ENCODE peak calls at places on chromosomes 11 and 22, in four cellular contexts. V is cardiac muscle cell, D is psoas muscle, G is WTC11. P is an unnamed sample.

GRCh38 chr11:126029805-126030204 is 32.9 kb downstream of the CDON start:
- DNase-seq in G (no peak), D (no peak), V (no peak), P (no peak)

GRCh38 chr22:36323182-36323854 is 64.4 kb downstream of the MYH9 start:
- DNase-seq in D (no peak), V (peak), G (no peak), P (no peak)

GRCh38 chr11:75777461-75778110 is 9.0 kb downstream of the DGAT2 start:
- DNase-seq in V (no peak), G (no peak), D (no peak), P (no peak)

GRCh38 chr11:88167853-88168252 is 7.4 kb downstream of the RAB38 start:
- DNase-seq in G (no peak), V (no peak), D (no peak), P (no peak)

GRCh38 chr22:17120711-17121234 is 387 bp downstream of the TMEM121B start:
- DNase-seq in G (peak), D (peak), V (peak), P (no peak)

GRCh38 chr11:104999716-105000115 is 23.3 kb downstream of the CASP5 start:
- DNase-seq in G (no peak), V (no peak), D (no peak), P (no peak)

GRCh38 chr11:33709471-33709870 is 8.8 kb upstream of the C11orf91 start:
- DNase-seq in G (no peak), D (no peak), V (no peak), P (no peak)

GRCh38 chr22:49594078-49594477 is 233.6 kb downstream of the BRD1 start:
- DNase-seq in V (no peak), G (no peak), D (no peak), P (no peak)

GRCh38 chr11:123111465-123111864 is 49.5 kb upstream of the HSPA8 start:
- DNase-seq in G (no peak), V (peak), D (no peak), P (no peak)

GRCh38 chr11:123386746-123387510 is 43.1 kb upstream of the GRAMD1B start:
- DNase-seq in V (peak), D (no peak), G (no peak), P (no peak)

GRCh38 chr22:45818130-45819085 is 146.8 kb downstream of the ATXN10 start:
- DNase-seq in D (peak), V (peak), G (no peak), P (no peak)

GRCh38 chr11:104154296-104154695 is 9.7 kb downstream of the PDGFD start:
- DNase-seq in V (no peak), D (no peak), G (no peak), P (no peak)

GRCh38 chr22:45876136-45877035 is 100.6 kb downstream of the WNT7B start:
- DNase-seq in D (no peak), G (no peak), V (no peak), P (no peak)

GRCh38 chr11:69040051-69040450 is 8.7 kb upstream of the TPCN2 start:
- DNase-seq in V (no peak), G (no peak), D (no peak), P (no peak)

GRCh38 chr11:69041516-69041915 is 7.2 kb upstream of the TPCN2 start:
- DNase-seq in D (no peak), G (no peak), V (peak), P (no peak)

GRCh38 chr11:69039501-69039900 is 9.2 kb upstream of the TPCN2 start:
- DNase-seq in G (no peak), V (no peak), D (no peak), P (no peak)

GRCh38 chr11:69044111-69045013 is 4.4 kb upstream of the TPCN2 start:
- DNase-seq in V (peak), G (peak), D (peak), P (no peak)

GRCh38 chr11:69040581-69041260 is 8.0 kb upstream of the TPCN2 start:
- DNase-seq in D (no peak), G (no peak), V (no peak), P (no peak)
- TF ChIP-seq CTCF in D (no peak), G (no peak), V (no peak), P (no peak)

DNA sequence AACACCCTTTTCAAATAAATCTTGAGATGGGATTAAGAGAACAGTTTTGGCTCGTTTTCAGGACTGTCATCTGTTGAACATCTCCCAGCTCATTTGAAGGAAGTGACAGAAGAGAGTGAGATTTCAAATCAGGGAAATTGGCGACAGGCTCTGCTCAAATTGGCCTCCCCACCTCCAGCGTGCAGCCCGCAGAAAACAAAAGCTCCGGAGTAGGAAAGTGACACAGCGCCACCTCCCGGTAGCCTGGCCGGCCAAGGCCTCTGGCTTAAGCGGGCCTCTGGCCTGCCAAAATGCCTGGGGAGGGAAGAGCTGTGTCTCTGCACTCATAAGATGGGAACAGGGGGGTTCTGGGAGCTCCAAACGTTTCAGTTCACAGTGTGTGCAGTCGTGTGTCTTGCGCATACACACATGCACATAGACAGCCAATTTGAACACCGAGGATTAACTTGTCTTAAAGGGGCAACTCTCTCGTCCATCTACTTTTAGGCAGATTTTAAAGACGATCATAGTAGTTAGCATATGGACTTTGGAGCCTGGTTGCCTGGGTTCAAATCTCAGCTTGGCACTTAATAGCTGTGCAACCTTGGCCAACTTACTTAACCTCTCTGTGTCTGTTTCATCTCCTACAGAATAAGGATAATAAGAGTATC is 132.7 kb upstream of the RCN1 start:
- DNase-seq in V (peak), G (peak), D (peak), P (peak)
- TF ChIP-seq CTCF in V (peak), G (peak), D (peak), P (peak)

GRCh38 chr11:57363131-57363530 is 17.8 kb downstream of the PRG3 start:
- DNase-seq in D (no peak), V (no peak), G (no peak), P (no peak)
- TF ChIP-seq CTCF in D (no peak), V (no peak), G (no peak), P (no peak)

DNA sequence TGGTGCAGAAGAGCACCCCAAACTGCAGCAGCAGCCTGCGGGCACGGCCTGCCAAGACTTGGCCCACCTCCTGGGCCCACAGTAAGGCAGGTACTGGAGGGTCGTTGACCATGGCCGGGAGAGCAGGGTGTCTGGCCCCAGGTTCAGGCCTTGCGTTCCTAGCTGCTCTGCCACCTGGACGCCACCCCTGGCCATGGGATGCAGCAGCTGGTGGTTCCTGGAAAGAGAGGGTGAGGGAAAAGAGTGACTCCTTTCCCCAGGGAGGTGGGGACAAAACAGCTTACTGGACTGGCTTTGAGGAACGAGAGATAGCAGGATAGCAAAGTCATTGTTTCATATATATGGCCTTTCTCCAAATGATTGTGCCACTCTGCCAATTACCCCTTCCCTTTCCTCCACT is 1.8 kb downstream of the BSCL2 start:
- DNase-seq in G (no peak), D (no peak), V (no peak), P (no peak)
- TF ChIP-seq CTCF in G (no peak), D (no peak), V (no peak), P (no peak)